ENCODE peak calls at places on chromosome 16, in five cellular contexts. One of them, this sample, is unnamed.

GRCh38 chr16:8962393-8963009 is 1.2 kb downstream of the USP7 start:
- DNase-seq in spleen: peak
- DNase-seq in GM12865: peak
- DNase-seq in HFF-Myc: no peak
- DNase-seq in HCT116: no peak
- DNase-seq in this sample: peak

GRCh38 chr16:75053791-75054555 is 55.1 kb downstream of the ZNRF1 start:
- DNase-seq in HCT116: peak
- DNase-seq in HFF-Myc: no peak
- DNase-seq in spleen: no peak
- DNase-seq in GM12865: no peak
- DNase-seq in this sample: no peak

GRCh38 chr16:66741131-66741900 is 10.1 kb downstream of the DYNC1LI2 start:
- DNase-seq in HCT116: peak
- DNase-seq in spleen: no peak
- DNase-seq in HFF-Myc: peak
- DNase-seq in GM12865: no peak
- DNase-seq in this sample: no peak

GRCh38 chr16:81448154-81449131 is 3.8 kb downstream of the CMIP start:
- DNase-seq in HCT116: no peak
- DNase-seq in GM12865: no peak
- DNase-seq in spleen: no peak
- DNase-seq in HFF-Myc: no peak
- DNase-seq in this sample: no peak

GRCh38 chr16:85522842-85523601 is 90.1 kb upstream of the GSE1 start:
- DNase-seq in HFF-Myc: no peak
- DNase-seq in HCT116: no peak
- DNase-seq in spleen: no peak
- DNase-seq in GM12865: no peak
- DNase-seq in this sample: no peak

GRCh38 chr16:79204486-79204885 is 396.1 kb downstream of the MAF start:
- DNase-seq in GM12865: no peak
- DNase-seq in HCT116: no peak
- DNase-seq in spleen: no peak
- DNase-seq in HFF-Myc: no peak
- DNase-seq in this sample: no peak

GRCh38 chr16:88303890-88304819 is 78.6 kb upstream of the ZNF469 start:
- DNase-seq in HFF-Myc: peak
- DNase-seq in GM12865: no peak
- DNase-seq in HCT116: no peak
- DNase-seq in spleen: no peak
- DNase-seq in this sample: no peak

GRCh38 chr16:86809458-86809955 is 231.2 kb downstream of the FOXL1 start:
- DNase-seq in HFF-Myc: no peak
- DNase-seq in HCT116: no peak
- DNase-seq in GM12865: no peak
- DNase-seq in spleen: no peak
- DNase-seq in this sample: no peak

GRCh38 chr16:77874347-77874746 is 86.0 kb downstream of the VAT1L start:
- DNase-seq in GM12865: no peak
- DNase-seq in HCT116: no peak
- DNase-seq in spleen: no peak
- DNase-seq in HFF-Myc: no peak
- DNase-seq in this sample: no peak

GRCh38 chr16:85068746-85069145 is 41.2 kb downstream of the KIAA0513 start:
- DNase-seq in GM12865: no peak
- DNase-seq in HFF-Myc: no peak
- DNase-seq in HCT116: no peak
- DNase-seq in spleen: no peak
- DNase-seq in this sample: no peak

GRCh38 chr16:24876231-24876630 is 30.5 kb downstream of the SLC5A11 start:
- DNase-seq in HCT116: no peak
- DNase-seq in spleen: no peak
- DNase-seq in GM12865: no peak
- DNase-seq in HFF-Myc: no peak
- DNase-seq in this sample: no peak

GRCh38 chr16:68843482-68844210 is at the start of gene TANGO6:
- DNase-seq in spleen: peak
- DNase-seq in HFF-Myc: peak
- DNase-seq in GM12865: peak
- DNase-seq in HCT116: peak
- DNase-seq in this sample: peak
- TF ChIP-seq CTCF in spleen: no peak
- TF ChIP-seq CTCF in HFF-Myc: peak
- TF ChIP-seq CTCF in GM12865: peak
- TF ChIP-seq CTCF in HCT116: peak
- TF ChIP-seq CTCF in this sample: peak

GRCh38 chr16:23505942-23506605 is 4.2 kb downstream of the GGA2 start:
- DNase-seq in spleen: no peak
- DNase-seq in GM12865: peak
- DNase-seq in HFF-Myc: no peak
- DNase-seq in HCT116: no peak
- DNase-seq in this sample: no peak
- H3K4me3 ChIP-seq in spleen: no peak
- H3K4me3 ChIP-seq in GM12865: peak
- H3K4me3 ChIP-seq in HFF-Myc: no peak
- H3K4me3 ChIP-seq in HCT116: no peak
- H3K4me3 ChIP-seq in this sample: peak

DNA sequence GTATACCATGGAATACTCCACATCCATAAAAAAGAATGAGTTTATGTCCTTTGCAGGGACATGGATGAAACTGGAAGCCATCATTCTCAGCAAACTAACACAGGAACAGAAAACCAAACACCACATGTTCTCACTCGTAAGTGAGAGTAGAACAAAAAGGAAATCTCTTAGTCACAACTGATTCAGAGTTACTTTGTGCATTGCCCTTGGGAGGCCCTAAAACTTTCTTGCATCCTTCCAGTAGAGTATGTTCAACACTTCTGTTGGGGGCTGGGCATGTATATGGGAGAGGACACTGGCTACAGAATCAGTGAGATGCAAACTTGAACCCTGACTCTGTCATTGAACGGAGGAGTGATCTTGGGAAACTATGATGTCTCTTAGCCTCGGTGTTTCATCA is 147.4 kb upstream of the IRX5 start:
- DNase-seq in GM12865: no peak
- DNase-seq in spleen: no peak
- DNase-seq in HFF-Myc: no peak
- DNase-seq in HCT116: no peak
- DNase-seq in this sample: no peak
- TF ChIP-seq CTCF in GM12865: no peak
- TF ChIP-seq CTCF in spleen: no peak
- TF ChIP-seq CTCF in HFF-Myc: no peak
- TF ChIP-seq CTCF in HCT116: no peak
- TF ChIP-seq CTCF in this sample: no peak

GRCh38 chr16:11717811-11718210 is 24.8 kb downstream of the TXNDC11 start:
- DNase-seq in spleen: no peak
- DNase-seq in HFF-Myc: no peak
- DNase-seq in HCT116: no peak
- DNase-seq in GM12865: no peak
- DNase-seq in this sample: no peak
- H3K4me3 ChIP-seq in spleen: no peak
- H3K4me3 ChIP-seq in HFF-Myc: no peak
- H3K4me3 ChIP-seq in HCT116: no peak
- H3K4me3 ChIP-seq in GM12865: no peak
- H3K4me3 ChIP-seq in this sample: no peak

This sample was measured in GM12864.